ENCODE peak calls at places on chromosomes 6 and 20, in nine cellular contexts. K is HFFc6, B is foreskin fibroblast, G is GM12864, L is dorsolateral prefrontal cortex, X is natural killer cell, O is endothelial cell, H is IMR-90, R is astrocyte. P is an unnamed sample.

GRCh38 chr6:90294614-90294988 is 2.0 kb downstream of the BACH2 start:
- DNase-seq in K (no peak), B (no peak), G (no peak), L (peak; percentile 26), X (no peak), O (no peak), H (no peak), R (no peak), P (no peak)

GRCh38 chr6:40334496-40334895 is 252.7 kb downstream of the LRFN2 start:
- DNase-seq in K (no peak), B (no peak), G (no peak), L (no peak), X (no peak), O (no peak), H (no peak), R (no peak), P (no peak)

GRCh38 chr6:106967936-106968555 is 6.5 kb downstream of the CD24 start:
- DNase-seq in K (no peak), B (no peak), G (no peak), L (no peak), X (no peak), O (no peak), H (no peak), R (no peak), P (no peak)

GRCh38 chr20:61115627-61116026 is 136.4 kb upstream of the CDH4 start:
- DNase-seq in K (no peak), B (no peak), G (no peak), L (no peak), X (no peak), O (no peak), H (no peak), R (no peak), P (no peak)

GRCh38 chr6:3267162-3267561 is 8.4 kb downstream of the PSMG4 start:
- DNase-seq in K (no peak), B (no peak), G (no peak), L (no peak), X (no peak), O (no peak), H (no peak), R (no peak), P (no peak)

GRCh38 chr6:136593748-136594490 is 43.7 kb upstream of the MAP7 start:
- DNase-seq in K (peak; percentile 99), B (peak; percentile 96), G (peak; percentile 85), L (peak; percentile 14), X (peak; percentile 20), O (no peak), H (peak; percentile 100), R (peak; percentile 100), P (peak; percentile 100)

GRCh38 chr6:47245745-47246371 is 63.8 kb downstream of the TNFRSF21 start:
- DNase-seq in K (no peak), B (no peak), G (peak; percentile 41), L (no peak), X (no peak), O (no peak), H (no peak), R (no peak), P (peak; percentile 48)

GRCh38 chr6:338815-339262 is 46.6 kb downstream of the DUSP22 start:
- DNase-seq in K (no peak), B (no peak), G (no peak), L (no peak), X (no peak), O (no peak), H (no peak), R (no peak), P (peak; percentile 3)

GRCh38 chr6:29631860-29632731 is 887 bp downstream of the GABBR1 start:
- DNase-seq in K (peak; percentile 35), B (peak; percentile 57), G (no peak), L (no peak), X (peak; percentile 31), O (peak; percentile 58), H (peak; percentile 55), R (peak; percentile 51), P (peak; percentile 78)

GRCh38 chr6:131001113-131001776 is 61.8 kb downstream of the EPB41L2 start:
- DNase-seq in K (no peak), B (no peak), G (no peak), L (peak; percentile 48), X (no peak), O (no peak), H (no peak), R (no peak), P (peak; percentile 28)

GRCh38 chr6:5053864-5054426 is 31.2 kb upstream of the PPP1R3G start:
- DNase-seq in K (no peak), B (peak; percentile 39), G (no peak), L (no peak), X (no peak), O (no peak), H (no peak), R (no peak), P (no peak)

GRCh38 chr20:31473331-31474096 is 1.4 kb downstream of the DEFB124 start:
- DNase-seq in K (no peak), B (no peak), G (no peak), L (no peak), X (no peak), O (no peak), H (no peak), R (no peak), P (peak; percentile 69)

GRCh38 chr20:61267241-61267640 is 15.2 kb downstream of the CDH4 start:
- DNase-seq in K (no peak), B (no peak), G (no peak), L (no peak), X (no peak), O (no peak), H (no peak), R (no peak), P (no peak)

GRCh38 chr20:44026932-44027685 is 112.5 kb downstream of the TOX2 start:
- DNase-seq in K (no peak), B (peak; percentile 46), G (no peak), L (no peak), X (no peak), O (no peak), H (no peak), R (no peak), P (no peak)

GRCh38 chr6:12246900-12247299 is 43.3 kb upstream of the EDN1 start:
- DNase-seq in K (no peak), B (no peak), G (no peak), L (no peak), X (no peak), O (no peak), H (peak; percentile 19), R (no peak), P (no peak)

DNA sequence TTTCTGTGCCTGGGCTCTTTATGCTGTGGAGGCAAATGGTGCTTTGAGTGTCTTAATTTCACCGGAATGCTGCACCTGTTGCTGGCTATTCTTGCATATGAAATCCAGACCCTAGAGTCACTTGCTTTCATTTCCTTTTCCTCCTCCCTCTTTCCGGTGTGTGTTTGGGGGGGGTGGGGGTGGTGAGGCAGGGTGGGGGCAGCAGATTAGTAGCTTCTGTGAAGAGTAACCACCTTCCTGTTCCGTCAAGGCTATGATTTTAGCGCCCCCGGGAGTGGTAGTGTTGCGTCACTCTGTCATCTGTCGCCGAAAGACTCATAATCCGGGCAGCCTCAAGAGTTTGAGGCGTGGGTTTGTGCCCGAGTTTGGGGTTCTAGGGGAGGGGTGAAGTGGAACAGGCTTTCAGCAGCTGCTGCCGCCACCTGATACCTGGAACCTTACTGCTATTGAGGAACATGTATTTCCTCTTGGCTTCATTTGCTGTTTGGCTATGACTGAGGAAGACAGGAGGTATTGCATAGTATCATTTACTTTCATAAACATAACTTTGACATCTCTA is 49.1 kb downstream of the UTRN start:
- DNase-seq in K (no peak), B (no peak), G (peak; percentile 53), L (no peak), X (peak; percentile 67), O (no peak), H (no peak), R (no peak), P (no peak)
- TF ChIP-seq CTCF in K (no peak), B (no peak), G (no peak), L (no peak), X (no peak), O (no peak), H (no peak), R (no peak), P (no peak)

GRCh38 chr20:63628246-63628975 is 1.5 kb upstream of the GMEB2 start:
- DNase-seq in K (peak; percentile 66), B (peak; percentile 56), G (no peak), L (no peak), X (no peak), O (no peak), H (peak; percentile 62), R (peak; percentile 38), P (peak; percentile 81)

GRCh38 chr20:63627700-63628245 is 872 bp upstream of the GMEB2 start:
- DNase-seq in K (no peak), B (no peak), G (no peak), L (no peak), X (no peak), O (no peak), H (no peak), R (no peak), P (no peak)

GRCh38 chr20:63626424-63627128 is at the start of gene GMEB2:
- DNase-seq in K (no peak), B (peak; percentile 57), G (no peak), L (peak; percentile 63), X (peak; percentile 64), O (peak; percentile 68), H (no peak), R (peak; percentile 16), P (peak; percentile 83)

GRCh38 chr20:63625771-63626423 is 1.0 kb downstream of the GMEB2 start:
- DNase-seq in K (no peak), B (no peak), G (no peak), L (no peak), X (no peak), O (peak; percentile 26), H (peak; percentile 17), R (peak; percentile 36), P (peak; percentile 25)

DNA sequence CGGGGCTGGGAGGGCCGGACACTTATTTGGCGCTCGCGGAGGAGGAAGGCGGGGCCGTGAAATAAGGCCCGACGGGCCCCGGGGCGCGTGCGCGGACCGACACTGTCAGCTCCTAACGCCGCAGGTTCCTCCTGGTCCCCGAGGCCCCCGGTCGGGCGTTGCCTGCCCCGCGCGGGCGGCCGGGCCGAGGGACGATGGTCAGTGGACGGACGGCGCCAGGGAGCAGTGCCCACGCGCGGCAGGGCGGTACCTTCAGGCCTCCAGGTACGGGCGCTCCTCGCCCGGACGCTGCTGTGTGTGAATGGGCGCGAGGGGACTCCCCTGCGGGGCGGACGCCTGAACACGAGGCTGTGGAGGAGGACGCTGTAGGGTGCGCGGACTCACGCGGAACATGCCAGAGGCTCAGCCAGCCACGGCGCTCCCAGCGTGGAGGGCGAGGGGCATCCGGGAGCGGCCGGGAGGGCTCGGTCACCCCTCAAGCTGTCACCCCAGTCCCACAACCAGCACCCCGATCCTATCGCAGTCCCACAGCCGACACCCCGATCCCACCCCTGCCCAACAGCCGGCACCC is 313 bp upstream of the GMEB2 start:
- DNase-seq in K (peak; percentile 88), B (peak; percentile 94), G (no peak), L (peak; percentile 84), X (peak; percentile 95), O (peak; percentile 95), H (peak; percentile 90), R (peak; percentile 79), P (peak; percentile 96)
- TF ChIP-seq CTCF in K (no peak), B (no peak), G (no peak), L (no peak), X (no peak), O (no peak), H (no peak), R (no peak), P (no peak)

GRCh38 chr20:36745927-36746659 is at the start of gene NDRG3:
- DNase-seq in K (peak; percentile 90), B (peak; percentile 89), G (peak; percentile 81), L (peak; percentile 96), X (peak; percentile 83), O (peak; percentile 89), H (peak; percentile 89), R (peak; percentile 80), P (peak; percentile 95)
- TF ChIP-seq CTCF in K (peak; percentile 14), B (no peak), G (peak; percentile 16), L (peak; percentile 28), X (peak; percentile 15), O (no peak), H (no peak), R (no peak), P (no peak)

GRCh38 chr6:153511896-153512496 is 380.9 kb upstream of the RGS17 start:
- DNase-seq in K (peak; percentile 24), B (peak; percentile 0), G (no peak), L (no peak), X (no peak), O (peak; percentile 36), H (peak; percentile 3), R (no peak), P (peak; percentile 55)
- TF ChIP-seq CTCF in K (peak; percentile 81), B (peak; percentile 52), G (peak; percentile 70), L (peak; percentile 66), X (no peak), O (peak; percentile 77), H (peak; percentile 57), R (peak; percentile 42), P (peak; percentile 66)

P was measured in cardiac fibroblast.